ENCODE peak calls at places on chromosome 18, in four cellular contexts. S is upper lobe of right lung, Z is body of pancreas, E is breast epithelium. D is an unnamed sample.

GRCh38 chr18:47323158-47323557 is 71.7 kb upstream of the SKOR2 start:
- DNase-seq in S (no peak), E (no peak), Z (no peak), D (peak; percentile 6)

GRCh38 chr18:45081579-45082181 is 401.0 kb downstream of the SETBP1 start:
- DNase-seq in E (no peak), Z (no peak), S (no peak), D (no peak)

GRCh38 chr18:28086530-28087172 is 90.3 kb downstream of the CDH2 start:
- DNase-seq in Z (no peak), S (no peak), E (no peak), D (no peak)

GRCh38 chr18:54679318-54680149 is 88.5 kb downstream of the DYNAP start:
- DNase-seq in S (no peak), Z (no peak), E (no peak), D (peak; percentile 32)

GRCh38 chr18:49886891-49887764 is 73.8 kb upstream of the ACAA2 start:
- DNase-seq in Z (no peak), E (no peak), S (peak; percentile 16), D (no peak)

GRCh38 chr18:2978626-2979025 is 34.3 kb downstream of the LPIN2 start:
- DNase-seq in S (no peak), Z (no peak), E (no peak), D (no peak)

GRCh38 chr18:6057604-6058003 is 162.3 kb upstream of the TMEM200C start:
- DNase-seq in Z (no peak), S (no peak), E (no peak), D (no peak)

GRCh38 chr18:74760436-74760835 is 162.8 kb downstream of the ZNF407 start:
- DNase-seq in Z (no peak), E (no peak), S (no peak), D (no peak)

GRCh38 chr18:13161276-13161899 is 57.2 kb upstream of the LDLRAD4 start:
- DNase-seq in Z (no peak), E (no peak), S (no peak), D (no peak)

GRCh38 chr18:37778417-37779165 is 213.0 kb upstream of the CELF4 start:
- DNase-seq in S (peak; percentile 83), Z (peak; percentile 73), E (no peak), D (no peak)

GRCh38 chr18:8367217-8367988 is 241.8 kb upstream of the RAB12 start:
- DNase-seq in S (peak; percentile 82), E (no peak), Z (peak; percentile 76), D (no peak)

GRCh38 chr18:13375302-13376255 is 157.0 kb downstream of the LDLRAD4 start:
- DNase-seq in S (no peak), Z (peak; percentile 37), E (no peak), D (peak; percentile 57)

GRCh38 chr18:23193727-23194126 is 58.4 kb downstream of the CABLES1 start:
- DNase-seq in Z (no peak), S (no peak), E (no peak), D (no peak)

GRCh38 chr18:41767960-41768359 is 187.1 kb upstream of the PIK3C3 start:
- DNase-seq in S (no peak), Z (no peak), E (no peak), D (no peak)

GRCh38 chr18:46478796-46479195 is 178.2 kb downstream of the LOXHD1 start:
- DNase-seq in E (no peak), Z (no peak), S (no peak), D (no peak)

GRCh38 chr18:34709631-34710429 is at the start of gene DTNA:
- DNase-seq in S (no peak), Z (no peak), E (no peak), D (peak; percentile 90)

GRCh38 chr18:74784791-74785190 is 187.1 kb downstream of the ZNF407 start:
- DNase-seq in Z (no peak), S (no peak), E (no peak), D (no peak)

GRCh38 chr18:42053188-42053781 is 98.3 kb downstream of the PIK3C3 start:
- DNase-seq in E (no peak), Z (peak; percentile 56), S (no peak), D (no peak)

GRCh38 chr18:44819944-44820510 is 139.3 kb downstream of the SETBP1 start:
- DNase-seq in Z (peak; percentile 63), S (no peak), E (no peak), D (no peak)

GRCh38 chr18:13221821-13222220 is 3.3 kb downstream of the LDLRAD4 start:
- DNase-seq in Z (peak; percentile 48), S (no peak), E (no peak), D (peak; percentile 16)

GRCh38 chr18:51107594-51108305 is 77.7 kb downstream of the SMAD4 start:
- DNase-seq in Z (no peak), E (no peak), S (no peak), D (no peak)

GRCh38 chr18:39946623-39947061 is 2008.4 kb upstream of the PIK3C3 start:
- DNase-seq in Z (peak; percentile 10), S (no peak), E (no peak), D (peak; percentile 70)

GRCh38 chr18:75977069-75977468 is 518.0 kb downstream of the ZNF516 start:
- DNase-seq in E (no peak), Z (no peak), S (no peak), D (peak; percentile 12)

GRCh38 chr18:28657836-28658410 is 481.0 kb upstream of the CDH2 start:
- DNase-seq in Z (no peak), S (no peak), E (no peak), D (no peak)

GRCh38 chr18:33839452-33840225 is 261.6 kb downstream of the ASXL3 start:
- DNase-seq in Z (peak; percentile 63), S (no peak), E (no peak), D (no peak)

GRCh38 chr18:3451989-3452749 is 2.2 kb downstream of the TGIF1 start:
- DNase-seq in Z (peak; percentile 62), E (peak; percentile 80), S (peak; percentile 76), D (no peak)

GRCh38 chr18:79625195-79625923 is 54.2 kb upstream of the CTDP1 start:
- DNase-seq in E (no peak), Z (peak; percentile 6), S (peak; percentile 67), D (no peak)

GRCh38 chr18:79621501-79621900 is 58.1 kb upstream of the CTDP1 start:
- DNase-seq in E (no peak), S (no peak), Z (no peak), D (no peak)

GRCh38 chr18:79626905-79627749 is 52.5 kb upstream of the CTDP1 start:
- DNase-seq in E (no peak), Z (peak; percentile 4), S (peak; percentile 57), D (no peak)

GRCh38 chr18:79625924-79626561 is 53.6 kb upstream of the CTDP1 start:
- DNase-seq in Z (peak; percentile 4), E (no peak), S (peak; percentile 65), D (no peak)

DNA sequence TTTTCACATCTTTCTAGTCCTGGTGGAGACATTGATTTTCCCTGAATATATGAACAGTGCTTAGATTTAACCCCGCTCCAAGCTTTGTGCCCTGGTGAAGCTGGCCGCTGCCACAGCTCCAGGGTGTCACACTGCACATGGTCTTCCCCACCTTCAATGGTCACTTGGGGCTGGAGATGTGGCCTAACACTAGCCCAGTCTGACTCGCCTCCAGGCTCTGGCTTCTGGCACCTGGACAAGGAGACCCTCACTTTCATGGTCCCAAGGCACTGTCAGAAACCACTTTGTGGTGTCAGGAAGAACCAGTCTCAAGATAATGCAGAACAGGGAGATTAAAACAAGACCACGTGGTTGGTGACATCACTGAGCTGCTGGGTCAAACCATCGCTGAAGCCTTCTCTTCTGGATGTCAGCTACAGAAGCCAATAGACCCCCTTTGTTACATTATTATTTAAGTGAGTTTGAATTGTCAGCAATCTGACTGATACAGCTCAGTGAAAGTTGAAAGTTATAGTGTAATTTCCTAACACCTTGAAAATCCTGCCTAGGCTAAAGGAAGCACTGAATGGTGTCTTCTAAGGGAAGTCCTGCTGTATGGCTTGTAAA is 55.1 kb upstream of the CTDP1 start:
- DNase-seq in E (no peak), Z (peak; percentile 2), S (peak; percentile 43), D (no peak)
- H3K4me3 ChIP-seq in E (no peak overlapping the region), Z (no peak overlapping the region), S (no peak overlapping the region), D (no peak overlapping the region)

DNA sequence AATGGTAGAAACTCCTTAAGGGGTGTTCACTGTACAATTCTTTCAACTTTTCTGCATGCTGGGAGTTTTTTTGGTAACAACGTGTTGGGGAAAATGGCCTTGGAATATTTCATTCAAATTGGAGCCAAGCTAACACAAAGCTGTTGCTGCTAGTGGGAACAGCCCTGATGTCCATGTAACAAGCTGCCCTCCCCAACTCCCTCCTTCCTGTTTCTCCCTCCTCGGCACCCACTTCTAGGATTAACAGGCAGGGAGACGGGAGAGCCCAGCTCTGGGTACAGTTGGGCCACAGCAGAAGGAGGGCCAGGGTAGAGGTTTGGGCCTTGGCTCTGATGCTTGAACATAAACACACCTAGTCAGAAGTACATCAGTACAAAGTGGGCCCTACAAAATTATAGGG is 9.4 kb upstream of the MOCOS start:
- DNase-seq in Z (no peak), E (no peak), S (no peak), D (no peak)
- H3K36me3 ChIP-seq in Z (peaks cover 5% of the 10 kb centered on the region), E (no peaks in the 10 kb centered on the region), S (peaks cover 39% of the 10 kb centered on the region), D (peaks cover 11% of the 10 kb centered on the region)

DNA sequence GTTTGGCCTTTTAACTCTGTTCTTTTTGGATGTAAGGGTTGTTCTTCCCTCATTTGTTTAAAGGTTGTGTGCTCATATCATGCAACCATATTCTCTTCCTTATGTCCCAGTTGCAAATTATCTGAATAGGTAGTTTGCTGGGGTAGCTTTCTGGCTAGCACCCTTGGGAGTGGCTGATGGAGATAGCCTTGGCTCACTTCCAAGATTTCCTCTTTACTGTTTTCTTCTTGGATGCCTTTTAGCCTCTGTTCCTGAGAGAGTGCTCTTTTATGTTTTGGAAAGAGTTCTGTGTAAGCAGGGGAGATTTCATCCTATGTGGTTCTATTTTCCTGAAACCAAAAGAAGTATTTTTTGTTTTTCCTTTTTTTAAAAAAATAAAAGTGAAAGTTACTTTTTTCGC is 25.4 kb downstream of the USP14 start:
- DNase-seq in Z (no peak), E (no peak), S (no peak), D (no peak)
- H3K4me3 ChIP-seq in Z (no peak overlapping the region), E (no peak overlapping the region), S (no peak overlapping the region), D (no peak overlapping the region)

DNA sequence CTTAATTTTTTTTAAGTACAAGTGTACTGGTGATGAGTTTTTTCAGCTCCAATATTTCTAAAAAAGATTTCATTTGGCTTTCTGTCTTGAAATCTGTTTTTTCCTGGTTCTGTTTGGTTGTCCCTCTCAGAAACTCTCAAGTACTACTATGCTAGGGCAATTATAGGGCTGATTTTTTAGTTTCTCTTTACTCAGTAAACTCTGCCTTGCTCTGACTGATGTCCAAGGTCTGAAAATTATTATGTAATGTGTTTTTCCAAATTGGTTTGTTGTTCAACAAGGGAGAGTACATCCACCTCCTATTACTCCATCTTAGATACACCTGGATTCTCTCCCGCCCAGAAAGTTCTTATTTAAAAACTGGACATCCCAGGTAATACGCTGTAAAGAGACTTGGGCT is 877.7 kb downstream of the CBLN2 start:
- DNase-seq in S (no peak), Z (no peak), E (no peak), D (no peak)
- H3K36me3 ChIP-seq in S (no peaks in the 10 kb centered on the region), Z (no peaks in the 10 kb centered on the region), E (no peaks in the 10 kb centered on the region), D (no peaks in the 10 kb centered on the region)

DNA sequence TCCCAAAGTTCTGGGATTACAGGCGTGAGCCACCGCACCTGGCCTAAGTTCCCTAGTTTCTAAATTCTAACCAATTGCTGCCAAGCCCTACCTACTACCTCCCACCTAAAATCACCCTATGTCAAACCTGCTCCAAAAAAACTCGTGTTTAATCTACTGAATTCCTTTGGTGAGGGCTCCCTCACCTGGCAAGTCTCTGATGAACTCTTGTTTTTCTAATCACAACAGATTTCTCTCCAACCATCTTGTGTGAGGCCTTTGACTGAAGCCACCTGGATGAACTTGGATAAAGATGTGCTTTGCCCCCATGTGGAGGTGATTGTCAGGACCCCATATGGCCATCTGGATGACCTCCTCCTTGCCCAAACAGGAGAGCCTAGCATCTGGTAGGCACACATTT is 17.4 kb upstream of the SLC35G4 start:
- DNase-seq in S (no peak), E (no peak), Z (no peak), D (no peak)
- H3K4me3 ChIP-seq in S (no peak overlapping the region), E (no peak overlapping the region), Z (no peak overlapping the region), D (no peak overlapping the region)

GRCh38 chr18:9941660-9942059 is 27.8 kb downstream of the VAPA start:
- DNase-seq in S (no peak), E (no peak), Z (no peak), D (no peak)
- H3K36me3 ChIP-seq in S (peaks cover 93% of the 10 kb centered on the region), E (no peaks in the 10 kb centered on the region), Z (peaks cover 16% of the 10 kb centered on the region), D (peaks cover 2% of the 10 kb centered on the region)

D was measured in BJ.